ENCODE peak calls at places on chromosomes 7 and 10, in ten cellular contexts. One of them, this sample, is unnamed. For H3K4me1, the result is how much of the 10 kb centered on the place peaks cover.

GRCh38 chr7:149704507-149704906 is 68.9 kb downstream of the ZNF467 start:
- DNase-seq in tibial artery: no peak
- DNase-seq in pancreas: no peak
- DNase-seq in CD8-positive, alpha-beta memory T cell: no peak
- DNase-seq in fibroblast of lung: peak
- DNase-seq in ovary: no peak
- DNase-seq in suprapubic skin: no peak
- DNase-seq in NT2/D1: no peak
- DNase-seq in right atrium auricular region: no peak
- DNase-seq in effector memory CD4-positive, alpha-beta T cell: no peak
- DNase-seq in this sample: no peak

GRCh38 chr10:30758341-30758740 is 128.8 kb upstream of the LYZL2 start:
- DNase-seq in tibial artery: no peak
- DNase-seq in pancreas: no peak
- DNase-seq in CD8-positive, alpha-beta memory T cell: no peak
- DNase-seq in fibroblast of lung: peak
- DNase-seq in ovary: no peak
- DNase-seq in suprapubic skin: no peak
- DNase-seq in NT2/D1: no peak
- DNase-seq in right atrium auricular region: no peak
- DNase-seq in effector memory CD4-positive, alpha-beta T cell: no peak
- DNase-seq in this sample: no peak

GRCh38 chr7:100944138-100944537 is 5.2 kb upstream of the MUC3A start:
- DNase-seq in tibial artery: no peak
- DNase-seq in pancreas: no peak
- DNase-seq in CD8-positive, alpha-beta memory T cell: no peak
- DNase-seq in fibroblast of lung: no peak
- DNase-seq in ovary: no peak
- DNase-seq in suprapubic skin: no peak
- DNase-seq in NT2/D1: no peak
- DNase-seq in right atrium auricular region: no peak
- DNase-seq in effector memory CD4-positive, alpha-beta T cell: no peak
- DNase-seq in this sample: no peak

GRCh38 chr10:45470098-45471012 is 96.3 kb downstream of the ALOX5 start:
- DNase-seq in tibial artery: no peak
- DNase-seq in pancreas: no peak
- DNase-seq in CD8-positive, alpha-beta memory T cell: peak
- DNase-seq in fibroblast of lung: peak
- DNase-seq in ovary: no peak
- DNase-seq in suprapubic skin: no peak
- DNase-seq in NT2/D1: peak
- DNase-seq in right atrium auricular region: no peak
- DNase-seq in effector memory CD4-positive, alpha-beta T cell: peak
- DNase-seq in this sample: no peak

GRCh38 chr10:82282782-82283456 is 407.9 kb downstream of the NRG3 start:
- DNase-seq in tibial artery: no peak
- DNase-seq in pancreas: no peak
- DNase-seq in CD8-positive, alpha-beta memory T cell: no peak
- DNase-seq in fibroblast of lung: no peak
- DNase-seq in ovary: no peak
- DNase-seq in suprapubic skin: no peak
- DNase-seq in NT2/D1: no peak
- DNase-seq in right atrium auricular region: no peak
- DNase-seq in effector memory CD4-positive, alpha-beta T cell: no peak
- DNase-seq in this sample: no peak

GRCh38 chr10:119209050-119209735 is 1.8 kb downstream of the GRK5 start:
- DNase-seq in tibial artery: peak
- DNase-seq in pancreas: peak
- DNase-seq in CD8-positive, alpha-beta memory T cell: peak
- DNase-seq in fibroblast of lung: peak
- DNase-seq in ovary: peak
- DNase-seq in suprapubic skin: peak
- DNase-seq in NT2/D1: no peak
- DNase-seq in right atrium auricular region: peak
- DNase-seq in effector memory CD4-positive, alpha-beta T cell: peak
- DNase-seq in this sample: peak

GRCh38 chr10:128000660-128001059 is 93.8 kb downstream of the PTPRE start:
- DNase-seq in tibial artery: no peak
- DNase-seq in pancreas: no peak
- DNase-seq in CD8-positive, alpha-beta memory T cell: no peak
- DNase-seq in fibroblast of lung: peak
- DNase-seq in ovary: no peak
- DNase-seq in suprapubic skin: no peak
- DNase-seq in NT2/D1: no peak
- DNase-seq in right atrium auricular region: no peak
- DNase-seq in effector memory CD4-positive, alpha-beta T cell: no peak
- DNase-seq in this sample: peak

GRCh38 chr10:18164093-18164492 is 23.9 kb downstream of the CACNB2 start:
- DNase-seq in tibial artery: no peak
- DNase-seq in pancreas: no peak
- DNase-seq in CD8-positive, alpha-beta memory T cell: no peak
- DNase-seq in fibroblast of lung: peak
- DNase-seq in ovary: no peak
- DNase-seq in suprapubic skin: no peak
- DNase-seq in NT2/D1: no peak
- DNase-seq in right atrium auricular region: no peak
- DNase-seq in effector memory CD4-positive, alpha-beta T cell: no peak
- DNase-seq in this sample: no peak

GRCh38 chr7:19920200-19920599 is 146.8 kb upstream of the TMEM196 start:
- DNase-seq in tibial artery: no peak
- DNase-seq in pancreas: no peak
- DNase-seq in CD8-positive, alpha-beta memory T cell: no peak
- DNase-seq in fibroblast of lung: peak
- DNase-seq in ovary: no peak
- DNase-seq in suprapubic skin: no peak
- DNase-seq in NT2/D1: no peak
- DNase-seq in right atrium auricular region: no peak
- DNase-seq in effector memory CD4-positive, alpha-beta T cell: no peak
- DNase-seq in this sample: no peak

GRCh38 chr7:123769371-123769770 is 20.6 kb upstream of the WASL start:
- DNase-seq in tibial artery: no peak
- DNase-seq in pancreas: peak
- DNase-seq in CD8-positive, alpha-beta memory T cell: no peak
- DNase-seq in fibroblast of lung: peak
- DNase-seq in ovary: no peak
- DNase-seq in suprapubic skin: no peak
- DNase-seq in NT2/D1: no peak
- DNase-seq in right atrium auricular region: peak
- DNase-seq in effector memory CD4-positive, alpha-beta T cell: no peak
- DNase-seq in this sample: peak

GRCh38 chr10:96626795-96627194 is 40.0 kb upstream of the TM9SF3 start:
- DNase-seq in tibial artery: no peak
- DNase-seq in pancreas: no peak
- DNase-seq in CD8-positive, alpha-beta memory T cell: peak
- DNase-seq in fibroblast of lung: no peak
- DNase-seq in ovary: no peak
- DNase-seq in suprapubic skin: no peak
- DNase-seq in NT2/D1: no peak
- DNase-seq in right atrium auricular region: no peak
- DNase-seq in effector memory CD4-positive, alpha-beta T cell: no peak
- DNase-seq in this sample: no peak

DNA sequence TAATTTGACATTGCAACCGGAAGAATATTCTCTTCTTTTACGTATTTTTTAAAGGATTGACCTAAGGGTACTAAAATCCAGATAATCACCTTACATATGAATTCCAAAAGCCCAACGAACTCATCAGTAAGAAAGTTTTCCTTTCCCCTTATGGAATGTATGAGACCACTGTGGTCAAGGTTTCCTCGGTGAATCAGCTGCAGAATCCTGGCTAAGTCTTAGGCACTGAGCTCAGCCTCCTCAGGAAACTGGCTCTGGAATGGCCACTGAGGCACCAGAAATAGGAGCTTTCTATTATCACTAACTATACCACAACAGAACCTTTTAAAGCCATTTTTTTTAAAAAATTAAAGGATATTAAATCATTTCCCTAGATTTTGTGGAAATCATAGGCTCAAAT is 21.0 kb downstream of the SVIL start:
- DNase-seq in tibial artery: no peak
- DNase-seq in pancreas: no peak
- DNase-seq in CD8-positive, alpha-beta memory T cell: no peak
- DNase-seq in fibroblast of lung: peak
- DNase-seq in ovary: no peak
- DNase-seq in suprapubic skin: no peak
- DNase-seq in NT2/D1: no peak
- DNase-seq in right atrium auricular region: no peak
- DNase-seq in effector memory CD4-positive, alpha-beta T cell: no peak
- DNase-seq in this sample: no peak
- H3K4me1 ChIP-seq in tibial artery: under half
- H3K4me1 ChIP-seq in pancreas: under half
- H3K4me1 ChIP-seq in CD8-positive, alpha-beta memory T cell: under half
- H3K4me1 ChIP-seq in fibroblast of lung: under half
- H3K4me1 ChIP-seq in ovary: under half
- H3K4me1 ChIP-seq in suprapubic skin: under half
- H3K4me1 ChIP-seq in NT2/D1: under half
- H3K4me1 ChIP-seq in right atrium auricular region: under half
- H3K4me1 ChIP-seq in effector memory CD4-positive, alpha-beta T cell: under half
- H3K4me1 ChIP-seq in this sample: under half

DNA sequence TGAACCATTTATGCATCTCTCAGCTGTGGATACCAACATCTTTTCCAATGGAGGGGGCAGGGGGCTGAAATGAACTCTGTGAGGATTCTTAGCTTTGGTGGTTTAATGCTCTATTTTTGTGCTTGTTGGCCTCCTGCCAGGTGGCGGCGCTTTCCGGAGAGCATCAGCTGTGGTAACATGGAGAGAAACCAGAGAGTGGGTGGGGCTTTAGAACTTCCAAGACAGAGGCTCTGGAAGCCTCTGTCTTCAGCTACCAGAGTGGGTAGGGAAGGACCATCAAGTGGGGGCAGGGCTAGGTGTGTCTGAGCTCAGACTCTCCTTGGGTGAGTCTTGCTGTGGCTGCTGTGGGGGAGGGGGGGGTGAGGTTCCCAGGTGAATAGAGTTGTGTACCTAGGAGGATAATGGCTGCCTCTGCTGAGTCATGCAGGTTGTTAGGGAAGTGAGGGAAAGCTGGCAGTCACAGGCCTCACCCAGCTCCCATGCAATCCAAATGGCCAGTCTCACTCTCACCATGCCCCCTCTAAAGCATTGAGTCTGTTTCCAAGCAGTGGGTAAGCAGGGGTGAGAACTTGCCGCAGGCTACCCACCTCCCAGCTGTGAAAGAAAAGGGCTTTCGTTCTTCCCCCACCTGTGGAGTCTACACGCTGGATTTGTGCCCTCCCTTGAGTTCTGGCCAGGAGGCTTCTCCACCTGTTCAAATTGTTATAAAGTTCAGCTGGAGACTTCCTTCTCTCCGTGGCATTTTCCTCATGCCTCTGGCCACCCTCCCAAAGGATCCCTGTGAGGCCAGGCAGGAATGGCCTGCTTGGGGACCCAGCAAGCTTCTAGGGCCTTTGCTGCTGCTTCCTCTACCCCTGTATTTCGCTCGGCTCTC is 527.0 kb downstream of the NEBL start:
- DNase-seq in tibial artery: no peak
- DNase-seq in pancreas: no peak
- DNase-seq in CD8-positive, alpha-beta memory T cell: no peak
- DNase-seq in fibroblast of lung: no peak
- DNase-seq in ovary: no peak
- DNase-seq in suprapubic skin: no peak
- DNase-seq in NT2/D1: peak
- DNase-seq in right atrium auricular region: no peak
- DNase-seq in effector memory CD4-positive, alpha-beta T cell: no peak
- DNase-seq in this sample: peak
- H3K4me1 ChIP-seq in tibial artery: under half
- H3K4me1 ChIP-seq in pancreas: under half
- H3K4me1 ChIP-seq in CD8-positive, alpha-beta memory T cell: under half
- H3K4me1 ChIP-seq in fibroblast of lung: under half
- H3K4me1 ChIP-seq in ovary: under half
- H3K4me1 ChIP-seq in suprapubic skin: under half
- H3K4me1 ChIP-seq in NT2/D1: under half
- H3K4me1 ChIP-seq in right atrium auricular region: under half
- H3K4me1 ChIP-seq in effector memory CD4-positive, alpha-beta T cell: under half
- H3K4me1 ChIP-seq in this sample: under half

DNA sequence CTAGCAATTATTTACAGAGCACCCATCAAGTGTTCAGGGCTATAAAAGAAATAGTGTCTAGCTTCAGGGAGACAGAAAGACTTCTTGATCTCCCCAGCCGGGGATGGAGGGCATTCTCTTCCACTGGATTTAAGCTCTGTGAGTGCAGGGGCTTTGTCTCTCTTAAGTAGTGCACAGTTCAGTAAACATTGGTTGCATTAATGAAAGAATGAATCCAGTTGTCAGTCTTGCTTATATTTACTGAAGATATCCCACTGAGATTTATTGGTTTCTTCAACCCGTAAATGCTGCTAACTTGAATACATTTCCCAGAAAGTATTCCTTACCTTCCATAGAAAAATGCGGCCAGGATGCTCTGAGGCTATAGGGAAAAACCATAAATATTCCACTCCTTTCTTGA is 41.9 kb downstream of the AUTS2 start:
- DNase-seq in tibial artery: no peak
- DNase-seq in pancreas: no peak
- DNase-seq in CD8-positive, alpha-beta memory T cell: no peak
- DNase-seq in fibroblast of lung: no peak
- DNase-seq in ovary: no peak
- DNase-seq in suprapubic skin: no peak
- DNase-seq in NT2/D1: no peak
- DNase-seq in right atrium auricular region: no peak
- DNase-seq in effector memory CD4-positive, alpha-beta T cell: no peak
- DNase-seq in this sample: no peak
- H3K4me1 ChIP-seq in tibial artery: under half
- H3K4me1 ChIP-seq in pancreas: under half
- H3K4me1 ChIP-seq in CD8-positive, alpha-beta memory T cell: under half
- H3K4me1 ChIP-seq in fibroblast of lung: under half
- H3K4me1 ChIP-seq in ovary: under half
- H3K4me1 ChIP-seq in suprapubic skin: under half
- H3K4me1 ChIP-seq in NT2/D1: under half
- H3K4me1 ChIP-seq in right atrium auricular region: under half
- H3K4me1 ChIP-seq in effector memory CD4-positive, alpha-beta T cell: under half
- H3K4me1 ChIP-seq in this sample: under half

DNA sequence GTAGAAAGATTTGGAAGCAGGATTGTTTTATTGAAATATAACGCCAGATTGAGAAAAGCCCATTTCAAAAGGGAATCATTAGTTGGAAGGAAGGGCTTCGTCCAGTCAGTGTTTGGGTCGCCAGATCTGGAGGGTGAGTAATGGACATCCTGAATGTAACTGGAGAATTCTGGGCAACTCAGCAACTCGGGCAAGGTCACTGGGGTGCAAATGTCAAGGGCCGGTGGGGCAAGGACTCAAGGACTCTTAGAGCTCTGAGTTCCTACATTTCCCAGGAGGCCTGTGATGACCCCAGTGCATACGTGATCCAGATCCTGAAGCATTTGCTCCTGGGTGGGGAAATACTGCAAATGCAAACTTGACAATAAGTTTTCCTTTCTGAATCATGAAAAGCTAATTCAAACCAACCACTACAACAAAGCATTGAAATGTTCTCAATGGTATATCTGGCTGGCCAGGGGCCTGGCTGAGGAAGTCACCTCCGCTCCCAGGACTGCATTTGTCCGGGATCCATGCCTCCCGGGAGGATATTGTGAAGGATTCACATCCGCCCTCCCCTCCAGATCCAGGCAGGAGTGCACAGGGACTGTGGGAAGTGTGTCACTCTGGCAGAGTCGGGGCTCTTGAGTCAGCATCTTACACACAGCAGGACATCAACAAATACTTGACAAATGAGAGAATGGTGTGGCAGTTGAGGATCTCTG is 164.0 kb downstream of the FANK1 start:
- DNase-seq in tibial artery: no peak
- DNase-seq in pancreas: no peak
- DNase-seq in CD8-positive, alpha-beta memory T cell: no peak
- DNase-seq in fibroblast of lung: peak
- DNase-seq in ovary: peak
- DNase-seq in suprapubic skin: no peak
- DNase-seq in NT2/D1: no peak
- DNase-seq in right atrium auricular region: peak
- DNase-seq in effector memory CD4-positive, alpha-beta T cell: no peak
- DNase-seq in this sample: no peak
- H3K4me1 ChIP-seq in tibial artery: under half
- H3K4me1 ChIP-seq in pancreas: under half
- H3K4me1 ChIP-seq in CD8-positive, alpha-beta memory T cell: under half
- H3K4me1 ChIP-seq in fibroblast of lung: under half
- H3K4me1 ChIP-seq in ovary: under half
- H3K4me1 ChIP-seq in suprapubic skin: under half
- H3K4me1 ChIP-seq in NT2/D1: under half
- H3K4me1 ChIP-seq in right atrium auricular region: under half
- H3K4me1 ChIP-seq in effector memory CD4-positive, alpha-beta T cell: under half
- H3K4me1 ChIP-seq in this sample: under half

This sample was measured in right cardiac atrium.